ENCODE peak calls at places on chromosomes 6 and 20, in seven cellular contexts. R is HCT116, M is MM.1S, K is lower lobe of right lung, Y is body of pancreas, A is cardiac muscle cell, B is adrenal gland. C is an unnamed sample. For H3K27me3 and H3K4me1, the result is how much of the 10 kb centered on the place peaks cover.

GRCh38 chr20:32359633-32360332 is 1.7 kb downstream of the ASXL1 start:
- DNase-seq in R (no peak), M (peak), K (no peak), Y (no peak), A (no peak), B (no peak), C (no peak)

GRCh38 chr20:4740774-4741431 is 19.2 kb downstream of the PRND start:
- DNase-seq in R (peak), M (peak), K (no peak), Y (peak), A (peak), B (peak), C (peak)

GRCh38 chr6:101527467-101527866 is 134.0 kb downstream of the GRIK2 start:
- DNase-seq in R (no peak), M (no peak), K (no peak), Y (no peak), A (no peak), B (no peak), C (no peak)

GRCh38 chr6:106773482-106773881 is 144.1 kb downstream of the QRSL1 start:
- DNase-seq in R (no peak), M (no peak), K (no peak), Y (peak), A (no peak), B (no peak), C (no peak)

GRCh38 chr20:33914871-33915270 is 78.8 kb upstream of the RALY start:
- DNase-seq in R (peak), M (peak), K (no peak), Y (no peak), A (no peak), B (no peak), C (no peak)

GRCh38 chr6:7184502-7184901 is 76.7 kb downstream of the RREB1 start:
- DNase-seq in R (no peak), M (no peak), K (no peak), Y (no peak), A (no peak), B (no peak), C (peak)

GRCh38 chr6:157764346-157765068 is 58.5 kb upstream of the SNX9 start:
- DNase-seq in R (peak), M (peak), K (peak), Y (peak), A (peak), B (peak), C (peak)

GRCh38 chr6:51021171-51021570 is 202.5 kb downstream of the TFAP2B start:
- DNase-seq in R (no peak), M (no peak), K (no peak), Y (no peak), A (no peak), B (no peak), C (no peak)

GRCh38 chr6:119308994-119309657 is 40.4 kb downstream of the MAN1A1 start:
- DNase-seq in R (no peak), M (no peak), K (no peak), Y (no peak), A (no peak), B (no peak), C (no peak)

DNA sequence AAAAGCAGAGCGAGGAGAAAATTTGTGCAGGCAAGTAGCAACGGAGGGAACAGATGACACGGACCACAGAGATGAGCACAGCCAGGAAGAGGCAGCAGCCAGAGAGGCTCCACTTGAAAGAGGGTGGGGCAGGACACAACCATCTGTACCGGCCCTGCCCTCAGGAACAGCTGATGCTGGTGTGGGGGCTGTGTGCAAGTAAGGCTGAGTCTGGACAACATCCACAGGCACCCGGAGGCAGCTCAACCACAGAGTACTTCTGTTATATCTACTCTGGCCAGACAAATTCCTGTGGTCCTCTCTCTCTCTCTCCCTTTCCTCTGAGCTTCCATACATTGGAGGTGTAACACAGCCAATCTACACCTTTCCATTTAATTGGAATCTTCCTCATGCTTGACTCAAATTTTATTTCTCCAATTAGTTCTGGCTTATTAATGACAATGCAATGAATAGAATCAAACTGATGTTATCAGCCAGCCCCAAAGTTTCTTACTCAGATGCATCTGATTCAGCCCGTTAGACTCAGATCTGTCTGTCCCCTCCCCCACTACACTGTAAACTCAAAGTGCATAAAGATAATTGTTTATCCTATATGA is 24.9 kb downstream of the KIF13A start:
- DNase-seq in R (no peak), M (no peak), K (peak), Y (peak), A (peak), B (peak), C (peak)
- H3K27ac ChIP-seq in R (no peak), M (no peak), K (peak), Y (no peak), A (peak), B (no peak), C (peak)

DNA sequence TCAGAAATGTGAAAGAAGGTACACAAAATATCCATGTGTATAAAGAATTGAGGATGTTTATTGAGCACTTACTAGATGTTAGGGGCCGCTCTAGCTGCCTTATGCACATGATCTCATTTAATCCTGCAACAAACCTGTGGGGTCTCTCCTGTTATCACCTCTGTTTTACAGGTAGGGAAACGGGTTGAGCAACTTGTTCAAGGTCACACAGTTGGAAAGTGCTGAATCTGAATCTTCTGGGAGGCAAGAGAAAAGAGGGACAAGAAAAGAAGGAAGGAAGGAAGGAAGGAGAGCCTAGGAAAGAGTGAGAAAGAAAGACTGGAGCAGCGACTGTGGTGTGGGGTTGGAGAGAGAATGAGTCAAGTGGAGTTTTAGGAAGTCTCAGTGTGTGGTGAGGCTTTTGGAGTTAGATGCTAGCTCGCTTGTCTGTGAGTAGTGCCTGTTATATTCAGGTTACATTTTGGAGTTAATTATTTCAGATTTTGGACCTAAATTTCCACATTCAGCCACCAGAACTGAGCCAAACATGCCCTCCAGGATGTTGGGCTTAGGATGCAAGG is 7.7 kb downstream of the CLPSL1 start:
- DNase-seq in R (no peak), M (no peak), K (no peak), Y (peak), A (no peak), B (no peak), C (no peak)
- H3K27me3 ChIP-seq in R (under half), M (under half), K (under half), Y (under half), A (under half), B (under half), C (under half)

DNA sequence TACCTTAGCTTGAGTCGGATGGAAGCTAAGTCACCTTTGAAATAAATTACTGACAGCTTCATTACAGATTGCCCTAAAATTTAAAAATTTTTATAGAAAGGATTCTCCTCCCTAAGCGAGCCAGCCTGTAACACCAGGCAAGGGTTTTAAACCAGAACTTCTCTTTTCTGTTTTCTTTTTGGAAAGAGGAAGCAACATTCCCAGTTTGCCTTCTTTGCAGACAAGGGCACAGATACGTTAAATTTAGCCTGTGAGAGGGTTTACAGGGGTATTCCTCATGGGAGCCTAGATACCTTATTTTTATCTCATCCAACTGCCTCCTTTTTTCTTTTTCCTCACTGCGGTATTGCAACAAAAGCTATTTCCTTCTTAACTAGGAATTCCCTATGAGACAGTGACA is 45.0 kb downstream of the GNAS start:
- DNase-seq in R (no peak), M (no peak), K (no peak), Y (no peak), A (no peak), B (no peak), C (no peak)
- H3K4me1 ChIP-seq in R (under half), M (under half), K (half or more), Y (half or more), A (half or more), B (under half), C (under half)

DNA sequence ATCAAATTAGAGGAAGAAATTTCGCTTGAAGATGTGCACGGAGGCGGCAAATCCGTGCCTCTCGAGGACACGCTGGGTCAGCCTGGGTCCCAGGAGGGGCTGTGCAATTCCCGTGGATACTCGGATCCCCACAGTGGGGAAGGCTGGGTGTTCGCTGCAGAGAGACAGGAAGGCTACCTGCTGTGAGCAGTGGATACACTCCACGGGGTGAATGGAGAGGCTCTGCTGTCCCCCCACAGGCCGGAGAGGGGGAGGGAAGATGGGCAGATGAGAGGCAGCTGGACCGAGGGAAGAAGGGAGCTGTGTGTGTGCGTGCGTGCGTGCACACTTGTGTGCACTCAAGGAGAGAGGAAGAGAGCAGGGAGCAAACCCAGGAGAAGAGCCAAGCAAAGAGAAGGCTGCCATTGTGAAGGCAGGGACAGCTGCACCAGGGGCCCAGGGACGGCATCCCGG is 57.3 kb downstream of the SULF2 start:
- DNase-seq in R (no peak), M (no peak), K (no peak), Y (no peak), A (no peak), B (no peak), C (no peak)
- H3K27ac ChIP-seq in R (no peak), M (peak), K (peak), Y (no peak), A (no peak), B (no peak), C (no peak)

DNA sequence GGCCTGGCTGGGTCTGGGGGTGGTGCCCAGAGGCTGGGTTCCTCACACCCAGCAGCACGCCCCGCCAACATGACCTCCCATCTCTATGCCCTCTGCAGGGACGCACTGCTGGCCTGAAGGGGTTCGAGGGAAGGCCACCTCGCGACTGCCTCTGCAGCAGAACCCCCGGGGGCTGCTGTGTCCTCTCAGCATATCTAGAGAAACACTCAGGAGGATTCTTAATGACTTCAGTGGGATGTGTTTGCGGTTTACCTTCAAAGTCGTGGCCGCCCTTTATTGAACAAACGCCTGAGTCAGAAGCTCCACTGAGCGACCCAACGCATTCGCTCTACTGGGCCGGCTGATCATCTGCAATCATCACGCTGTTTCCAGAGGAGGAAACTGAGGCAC is 54.8 kb upstream of the GATA5 start:
- DNase-seq in R (no peak), M (no peak), K (no peak), Y (no peak), A (no peak), B (no peak), C (no peak)
- H3K27me3 ChIP-seq in R (under half), M (half or more), K (under half), Y (under half), A (under half), B (under half), C (half or more)

C was measured in SJSA1.